ENCODE peak calls at places on chromosomes 13 and 19, in nine cellular contexts. O, C, M, J, U, X, G, E and T are unnamed samples.

GRCh38 chr13:45178349-45179142 is 22.3 kb downstream of the KCTD4 start:
- DNase-seq in O (no peak), C (peak), M (no peak), J (no peak), U (peak), X (no peak), G (no peak), E (no peak), T (no peak)

GRCh38 chr13:83839158-83839557 is 43.1 kb downstream of the SLITRK1 start:
- DNase-seq in O (no peak), C (no peak), M (no peak), J (no peak), U (no peak), X (no peak), G (no peak), E (no peak), T (no peak)

GRCh38 chr13:28575200-28575599 is 80.3 kb upstream of the FLT1 start:
- DNase-seq in O (no peak), C (no peak), M (no peak), J (no peak), U (no peak), X (no peak), G (no peak), E (peak), T (no peak)

GRCh38 chr19:19997656-19998268 is 41.5 kb downstream of the ZNF682 start:
- DNase-seq in O (peak), C (no peak), M (no peak), J (no peak), U (peak), X (peak), G (peak), E (no peak), T (no peak)

GRCh38 chr19:33301011-33301899 is 1.1 kb downstream of the CEBPA start:
- DNase-seq in O (no peak), C (no peak), M (no peak), J (no peak), U (no peak), X (no peak), G (no peak), E (no peak), T (no peak)

GRCh38 chr13:83216521-83217245 is 665.6 kb downstream of the SLITRK1 start:
- DNase-seq in O (no peak), C (no peak), M (no peak), J (no peak), U (no peak), X (no peak), G (no peak), E (no peak), T (no peak)

GRCh38 chr13:82615043-82615442 is 1267.2 kb downstream of the SLITRK1 start:
- DNase-seq in O (no peak), C (no peak), M (no peak), J (no peak), U (no peak), X (no peak), G (no peak), E (no peak), T (no peak)

GRCh38 chr13:113119822-113120189 is 2.8 kb upstream of the F10 start:
- DNase-seq in O (no peak), C (no peak), M (no peak), J (no peak), U (no peak), X (no peak), G (no peak), E (no peak), T (peak)